ENCODE peak calls at places on chromosomes 3 and 15, in four cellular contexts. One of them, this sample, is unnamed.

GRCh38 chr15:58139631-58140522 is 1.7 kb downstream of the AQP9 start:
- DNase-seq in GM23248: peak; percentile 79
- DNase-seq in HCEC 1CT: no peak
- DNase-seq in amygdala: no peak
- DNase-seq in this sample: peak; percentile 79

GRCh38 chr3:152405915-152406802 is 137.4 kb downstream of the MBNL1 start:
- DNase-seq in amygdala: no peak
- DNase-seq in GM23248: peak; percentile 93
- DNase-seq in HCEC 1CT: peak; percentile 96
- DNase-seq in this sample: peak; percentile 94

GRCh38 chr3:55185380-55185779 is 257.5 kb upstream of the LRTM1 start:
- DNase-seq in amygdala: no peak
- DNase-seq in GM23248: peak; percentile 81
- DNase-seq in HCEC 1CT: peak; percentile 77
- DNase-seq in this sample: no peak

GRCh38 chr3:49351521-49352011 is 6.6 kb downstream of the GPX1 start:
- DNase-seq in HCEC 1CT: peak; percentile 87
- DNase-seq in GM23248: peak; percentile 88
- DNase-seq in amygdala: no peak
- DNase-seq in this sample: peak; percentile 86

GRCh38 chr3:170563712-170564423 is 22.0 kb downstream of the SLC7A14 start:
- DNase-seq in amygdala: no peak
- DNase-seq in HCEC 1CT: peak; percentile 40
- DNase-seq in GM23248: peak; percentile 71
- DNase-seq in this sample: peak; percentile 61

GRCh38 chr3:39434574-39434973 is 28.1 kb downstream of the RPSA start:
- DNase-seq in HCEC 1CT: peak; percentile 42
- DNase-seq in amygdala: no peak
- DNase-seq in GM23248: peak; percentile 64
- DNase-seq in this sample: peak; percentile 70

GRCh38 chr3:194623449-194624290 is 9.5 kb downstream of the TMEM44 start:
- DNase-seq in HCEC 1CT: no peak
- DNase-seq in GM23248: no peak
- DNase-seq in amygdala: peak; percentile 38
- DNase-seq in this sample: no peak

GRCh38 chr3:196554205-196554604 is 14.1 kb downstream of the WDR53 start:
- DNase-seq in GM23248: no peak
- DNase-seq in amygdala: no peak
- DNase-seq in HCEC 1CT: no peak
- DNase-seq in this sample: no peak

GRCh38 chr3:107810195-107811071 is 280.4 kb downstream of the CD47 start:
- DNase-seq in amygdala: no peak
- DNase-seq in GM23248: peak; percentile 12
- DNase-seq in HCEC 1CT: peak; percentile 43
- DNase-seq in this sample: no peak

GRCh38 chr3:127998596-127998995 is 53.6 kb upstream of the SEC61A1 start:
- DNase-seq in amygdala: no peak
- DNase-seq in HCEC 1CT: no peak
- DNase-seq in GM23248: no peak
- DNase-seq in this sample: no peak

GRCh38 chr15:60021589-60022378 is 17.7 kb downstream of the FOXB1 start:
- DNase-seq in GM23248: no peak
- DNase-seq in amygdala: no peak
- DNase-seq in HCEC 1CT: no peak
- DNase-seq in this sample: no peak

GRCh38 chr15:62439543-62440016 is 274.5 kb upstream of the C2CD4B start:
- DNase-seq in HCEC 1CT: peak; percentile 85
- DNase-seq in amygdala: no peak
- DNase-seq in GM23248: peak; percentile 83
- DNase-seq in this sample: peak; percentile 44

GRCh38 chr3:78726545-78726944 is 1041.3 kb downstream of the ROBO1 start:
- DNase-seq in HCEC 1CT: no peak
- DNase-seq in amygdala: no peak
- DNase-seq in GM23248: no peak
- DNase-seq in this sample: no peak

GRCh38 chr3:57382933-57383332 is 90.4 kb upstream of the ASB14 start:
- DNase-seq in GM23248: peak; percentile 60
- DNase-seq in HCEC 1CT: no peak
- DNase-seq in amygdala: no peak
- DNase-seq in this sample: peak; percentile 26

GRCh38 chr15:71278989-71279756 is 163.9 kb downstream of the THSD4 start:
- DNase-seq in HCEC 1CT: peak; percentile 98
- DNase-seq in GM23248: peak; percentile 86
- DNase-seq in amygdala: no peak
- DNase-seq in this sample: peak; percentile 97

GRCh38 chr3:158560979-158561378 is 10.0 kb upstream of the MLF1 start:
- DNase-seq in HCEC 1CT: no peak
- DNase-seq in GM23248: no peak
- DNase-seq in amygdala: no peak
- DNase-seq in this sample: no peak

GRCh38 chr3:113736548-113737089 is 9.4 kb downstream of the NAA50 start:
- DNase-seq in amygdala: no peak
- DNase-seq in GM23248: peak; percentile 79
- DNase-seq in HCEC 1CT: peak; percentile 59
- DNase-seq in this sample: peak; percentile 86

GRCh38 chr15:50330921-50331320 is 24.1 kb downstream of the GABPB1 start:
- DNase-seq in HCEC 1CT: no peak
- DNase-seq in GM23248: peak; percentile 26
- DNase-seq in amygdala: no peak
- DNase-seq in this sample: no peak

GRCh38 chr3:172034786-172035685 is 4.3 kb upstream of the FNDC3B start:
- DNase-seq in HCEC 1CT: peak; percentile 46
- DNase-seq in amygdala: no peak
- DNase-seq in GM23248: peak; percentile 54
- DNase-seq in this sample: peak; percentile 47

GRCh38 chr3:101212740-101213139 is 107.6 kb downstream of the IMPG2 start:
- DNase-seq in HCEC 1CT: no peak
- DNase-seq in GM23248: no peak
- DNase-seq in amygdala: no peak
- DNase-seq in this sample: no peak

This sample was measured in fibroblast of the aortic adventitia.